ENCODE peak calls at places on chromosomes 6 and 20, in eight cellular contexts. A is globus pallidus; G is 8988T; F is AG08396; R is epithelial cell of proximal tubule; X is CD8-positive, alpha-beta memory T cell; B is ELR; Q is HS-27A. D is an unnamed sample.

GRCh38 chr20:46666306-46666705 is 15.0 kb upstream of the SLC13A3 start:
- DNase-seq in F (no peak), R (no peak), A (no peak), Q (no peak), G (no peak), X (no peak), B (no peak), D (no peak)

GRCh38 chr6:13711384-13711725 is 280 bp downstream of the RANBP9 start:
- DNase-seq in X (peak), B (peak), G (no peak), A (no peak), F (no peak), R (no peak), Q (no peak), D (no peak)

GRCh38 chr20:9112541-9113515 is 43.9 kb downstream of the PLCB4 start:
- DNase-seq in F (peak), Q (peak), G (no peak), X (no peak), A (no peak), B (peak), R (peak), D (peak)

GRCh38 chr20:49324306-49324705 is 46.4 kb upstream of the ZNFX1 start:
- DNase-seq in Q (no peak), F (no peak), R (no peak), B (no peak), X (no peak), A (no peak), G (no peak), D (no peak)

GRCh38 chr6:80550748-80551147 is 444.3 kb downstream of the BCKDHB start:
- DNase-seq in Q (no peak), G (no peak), R (no peak), B (no peak), A (no peak), X (no peak), F (no peak), D (no peak)

GRCh38 chr20:2381303-2381702 is 602 bp downstream of the TGM6 start:
- DNase-seq in F (no peak), A (no peak), R (no peak), G (no peak), B (no peak), Q (no peak), X (no peak), D (no peak)

GRCh38 chr6:35178012-35178411 is 35.7 kb upstream of the SCUBE3 start:
- DNase-seq in X (no peak), G (no peak), Q (no peak), B (peak), A (no peak), R (no peak), F (no peak), D (no peak)

GRCh38 chr20:1860446-1860845 is 34.8 kb upstream of the SIRPA start:
- DNase-seq in B (no peak), R (no peak), A (no peak), X (no peak), G (no peak), F (peak), Q (peak), D (no peak)

GRCh38 chr20:11338506-11339306 is 579.0 kb upstream of the BTBD3 start:
- DNase-seq in F (no peak), A (no peak), R (peak), Q (no peak), B (no peak), G (no peak), X (no peak), D (no peak)

GRCh38 chr6:107564223-107564855 is 74.4 kb downstream of the SOBP start:
- DNase-seq in F (no peak), R (no peak), X (no peak), A (no peak), Q (no peak), B (peak), G (no peak), D (no peak)

GRCh38 chr6:44076366-44077200 is 50.7 kb downstream of the MRPL14 start:
- DNase-seq in B (no peak), G (no peak), F (peak), X (no peak), R (no peak), A (peak), Q (no peak), D (peak)

GRCh38 chr6:141587482-141588266 is 545.1 kb upstream of the GJE1 start:
- DNase-seq in X (no peak), B (peak), A (no peak), G (no peak), F (peak), Q (peak), R (no peak), D (no peak)

GRCh38 chr6:148608211-148608951 is 138.4 kb upstream of the UST start:
- DNase-seq in R (no peak), G (no peak), Q (peak), X (no peak), F (no peak), A (no peak), B (peak), D (no peak)

GRCh38 chr20:57507477-57507876 is 17.5 kb downstream of the CTCFL start:
- DNase-seq in R (no peak), G (no peak), X (no peak), B (peak), Q (no peak), F (no peak), A (no peak), D (no peak)

GRCh38 chr6:44278774-44279697 is 8.8 kb downstream of the TMEM151B start:
- DNase-seq in Q (no peak), R (no peak), A (no peak), F (no peak), G (no peak), X (no peak), B (peak), D (no peak)

GRCh38 chr6:105494688-105495087 is 91.8 kb upstream of the PREP start:
- DNase-seq in R (no peak), Q (no peak), A (no peak), B (no peak), G (no peak), F (no peak), X (no peak), D (no peak)

GRCh38 chr6:130453230-130453629 is 87.4 kb downstream of the TMEM200A start:
- DNase-seq in A (no peak), G (no peak), F (no peak), Q (no peak), X (no peak), R (no peak), B (peak), D (no peak)

GRCh38 chr6:43395822-43396221 is 26.4 kb upstream of the ZNF318 start:
- DNase-seq in Q (no peak), G (no peak), B (no peak), R (no peak), X (no peak), A (peak), F (no peak), D (no peak)

GRCh38 chr6:77740380-77740779 is 87.5 kb downstream of the MEI4 start:
- DNase-seq in R (no peak), Q (peak), X (no peak), B (peak), A (no peak), G (no peak), F (peak), D (peak)

GRCh38 chr20:31638317-31638716 is 605 bp downstream of the COX4I2 start:
- DNase-seq in A (no peak), F (no peak), R (no peak), Q (no peak), G (no peak), B (no peak), X (no peak), D (no peak)

D was measured in COLO829.